ENCODE peak calls at places on chromosomes 5 and 9, in seven cellular contexts. C is stomach, W is transverse colon, Z is H1, A is suprapubic skin, R is K562, E is upper lobe of left lung. Q is an unnamed sample.

GRCh38 chr5:150642567-150642927 is 2.1 kb downstream of the SYNPO start:
- DNase-seq in R (no peak), Z (no peak), W (peak), A (no peak), E (peak), C (peak), Q (peak)

GRCh38 chr9:136121801-136122200 is 3.1 kb upstream of the TMEM250 start:
- DNase-seq in W (no peak), R (no peak), C (no peak), E (no peak), Z (no peak), A (no peak), Q (no peak)

GRCh38 chr5:36396640-36397039 is 94.9 kb upstream of the RANBP3L start:
- DNase-seq in Z (no peak), R (no peak), A (no peak), E (no peak), C (no peak), W (no peak), Q (no peak)

GRCh38 chr5:132272341-132273210 is 15.1 kb downstream of the PDLIM4 start:
- DNase-seq in E (peak), R (peak), A (no peak), Z (peak), W (peak), C (peak), Q (peak)

GRCh38 chr9:71897573-71897972 is 13.4 kb downstream of the ABHD17B start:
- DNase-seq in E (no peak), Z (no peak), C (no peak), A (no peak), R (no peak), W (no peak), Q (no peak)

GRCh38 chr9:79492092-79492995 is 79.4 kb upstream of the TLE4 start:
- DNase-seq in A (no peak), R (no peak), Z (no peak), C (no peak), E (no peak), W (no peak), Q (no peak)

GRCh38 chr9:74414325-74414724 is 82.8 kb upstream of the RORB start:
- DNase-seq in R (no peak), C (no peak), W (no peak), Z (no peak), A (no peak), E (no peak), Q (no peak)

GRCh38 chr9:70042461-70043215 is 1.0 kb upstream of the MAMDC2 start:
- DNase-seq in W (no peak), E (no peak), C (no peak), R (no peak), Z (peak), A (no peak), Q (peak)

GRCh38 chr9:679462-679861 is 162.0 kb upstream of the DMRT1 start:
- DNase-seq in Z (no peak), A (no peak), R (no peak), W (no peak), C (no peak), E (no peak), Q (no peak)

GRCh38 chr5:1836176-1836890 is 35.1 kb downstream of the NDUFS6 start:
- DNase-seq in E (no peak), R (no peak), C (no peak), A (no peak), Z (no peak), W (no peak), Q (no peak)

GRCh38 chr5:139197710-139198669 is at the start of gene SIL1:
- DNase-seq in E (peak), C (peak), R (peak), W (peak), Z (peak), A (peak), Q (peak)

GRCh38 chr5:10914741-10915480 is 153.9 kb upstream of the DAP start:
- DNase-seq in Z (no peak), R (no peak), C (no peak), W (no peak), A (no peak), E (no peak), Q (no peak)

GRCh38 chr9:112921549-112921948 is 30.9 kb upstream of the SLC46A2 start:
- DNase-seq in E (no peak), W (no peak), Z (no peak), A (no peak), C (no peak), R (peak), Q (no peak)

GRCh38 chr5:53418844-53419243 is 61.6 kb upstream of the FST start:
- DNase-seq in C (no peak), E (no peak), Z (no peak), A (no peak), R (no peak), W (no peak), Q (no peak)

GRCh38 chr5:120035815-120036577 is 406.6 kb downstream of the FAM170A start:
- DNase-seq in E (no peak), Z (no peak), A (no peak), R (no peak), W (no peak), C (no peak), Q (no peak)

GRCh38 chr9:81145331-81145963 is 543.9 kb downstream of the TLE1 start:
- DNase-seq in E (no peak), R (no peak), C (no peak), Z (no peak), A (no peak), W (no peak), Q (no peak)

GRCh38 chr5:141560725-141561483 is 57.9 kb downstream of the DIAPH1 start:
- DNase-seq in E (peak), W (peak), Z (peak), A (peak), C (peak), R (peak), Q (peak)

GRCh38 chr5:74542477-74542876 is 98.1 kb downstream of the ENC1 start:
- DNase-seq in Z (no peak), W (no peak), A (no peak), R (no peak), C (no peak), E (no peak), Q (no peak)

GRCh38 chr9:96680812-96681499 is 25.8 kb upstream of the PRXL2C start:
- DNase-seq in Z (no peak), A (no peak), W (no peak), C (no peak), R (peak), E (no peak), Q (no peak)

GRCh38 chr5:53167836-53168235 is 58.3 kb upstream of the MOCS2 start:
- DNase-seq in R (no peak), E (peak), C (peak), A (peak), W (peak), Z (no peak), Q (peak)

GRCh38 chr5:1780621-1780945 is 19.1 kb downstream of the MRPL36 start:
- DNase-seq in W (no peak), A (no peak), Z (no peak), R (no peak), E (no peak), C (no peak), Q (no peak)

GRCh38 chr9:132456241-132456640 is 46.2 kb downstream of the CFAP77 start:
- DNase-seq in E (no peak), A (no peak), C (no peak), Z (no peak), R (no peak), W (no peak), Q (no peak)

GRCh38 chr5:148838357-148838756 is 11.9 kb downstream of the ADRB2 start:
- DNase-seq in A (no peak), C (no peak), Z (no peak), R (no peak), E (no peak), W (no peak), Q (no peak)

GRCh38 chr5:170892201-170892600 is 30.4 kb downstream of the RANBP17 start:
- DNase-seq in A (no peak), R (no peak), Z (no peak), E (no peak), C (no peak), W (no peak), Q (no peak)

GRCh38 chr5:139488269-139488668 is 5.7 kb upstream of the STING1 start:
- DNase-seq in R (peak), E (peak), C (no peak), W (peak), Z (no peak), A (no peak), Q (peak)

GRCh38 chr9:137169764-137170460 is at the start of gene LRRC26:
- DNase-seq in Z (no peak), A (no peak), E (no peak), W (peak), R (no peak), C (peak), Q (no peak)

GRCh38 chr9:93948456-93949072 is 6.6 kb downstream of the BARX1 start:
- DNase-seq in Z (no peak), W (no peak), A (no peak), R (no peak), E (no peak), C (no peak), Q (no peak)

GRCh38 chr5:94693043-94693822 is 74.8 kb downstream of the SLF1 start:
- DNase-seq in A (no peak), C (no peak), Z (no peak), E (no peak), W (no peak), R (no peak), Q (no peak)

GRCh38 chr9:83535736-83536135 is 2.5 kb downstream of the FRMD3 start:
- DNase-seq in A (no peak), E (no peak), C (no peak), Z (no peak), R (no peak), W (no peak), Q (no peak)

GRCh38 chr5:139795074-139796001 is at the start of gene PSD2:
- DNase-seq in Z (peak), E (no peak), C (peak), R (peak), A (no peak), W (no peak), Q (peak)

GRCh38 chr9:112086627-112087026 is 88.5 kb downstream of the SUSD1 start:
- DNase-seq in C (no peak), E (no peak), A (no peak), R (no peak), W (no peak), Z (no peak), Q (no peak)

GRCh38 chr9:91978739-91979414 is 28.8 kb upstream of the ROR2 start:
- DNase-seq in W (no peak), Z (peak), R (peak), C (peak), E (no peak), A (no peak), Q (no peak)

GRCh38 chr5:83653669-83654068 is 67.0 kb downstream of the HAPLN1 start:
- DNase-seq in R (no peak), W (no peak), Z (no peak), E (no peak), C (no peak), A (no peak), Q (no peak)

GRCh38 chr9:38066907-38067610 is 2.0 kb downstream of the SHB start:
- DNase-seq in R (no peak), A (peak), C (peak), Z (no peak), W (peak), E (peak), Q (peak)

GRCh38 chr9:129655142-129655541 is 10.3 kb upstream of the PRRX2 start:
- DNase-seq in C (no peak), R (no peak), Z (no peak), E (no peak), A (no peak), W (no peak), Q (no peak)

GRCh38 chr9:129653819-129654528 is 11.5 kb upstream of the PRRX2 start:
- DNase-seq in C (no peak), Z (no peak), A (no peak), E (no peak), R (no peak), W (no peak), Q (no peak)

GRCh38 chr9:129654641-129655040 is 10.8 kb upstream of the PRRX2 start:
- DNase-seq in A (no peak), E (no peak), W (no peak), Z (no peak), R (no peak), C (no peak), Q (no peak)

GRCh38 chr9:129661029-129661428 is 4.4 kb upstream of the PRRX2 start:
- DNase-seq in W (no peak), Z (no peak), A (no peak), E (no peak), C (no peak), R (no peak), Q (no peak)

DNA sequence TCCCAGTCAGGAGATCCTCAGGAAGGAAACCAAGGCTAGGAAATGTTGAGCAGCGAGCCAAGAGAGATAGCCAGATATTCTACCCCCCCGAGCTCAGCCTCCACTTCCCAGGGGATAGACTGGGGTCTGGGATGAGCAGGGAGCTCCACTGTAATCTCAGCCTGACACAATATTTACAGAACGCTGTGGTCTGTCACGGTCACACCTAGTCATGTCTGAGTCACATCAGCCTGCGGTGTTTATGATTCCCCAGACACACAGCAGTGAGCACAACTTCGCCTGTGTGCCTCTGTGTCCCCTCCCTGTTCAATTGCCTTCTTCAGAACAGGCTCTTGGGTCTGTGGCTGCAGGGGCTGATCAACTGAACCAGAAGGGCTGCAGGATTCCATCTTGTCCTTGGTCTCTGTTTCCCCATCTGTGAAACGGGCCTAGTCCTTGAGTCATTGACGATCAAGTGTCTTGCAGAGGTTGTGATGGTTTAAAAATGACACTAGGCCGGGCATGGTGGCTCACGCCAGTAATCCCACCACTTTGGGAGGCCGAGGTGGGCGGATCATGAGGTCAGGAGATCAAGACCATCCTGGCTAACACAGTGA is 8.6 kb upstream of the PRRX2 start:
- DNase-seq in C (no peak), Z (no peak), R (no peak), W (no peak), A (no peak), E (no peak), Q (no peak)
- TF ChIP-seq POLR2AphosphoS5 in C (no peak), Z (no peak), R (no peak), W (no peak), A (no peak), E (no peak), Q (no peak)

DNA sequence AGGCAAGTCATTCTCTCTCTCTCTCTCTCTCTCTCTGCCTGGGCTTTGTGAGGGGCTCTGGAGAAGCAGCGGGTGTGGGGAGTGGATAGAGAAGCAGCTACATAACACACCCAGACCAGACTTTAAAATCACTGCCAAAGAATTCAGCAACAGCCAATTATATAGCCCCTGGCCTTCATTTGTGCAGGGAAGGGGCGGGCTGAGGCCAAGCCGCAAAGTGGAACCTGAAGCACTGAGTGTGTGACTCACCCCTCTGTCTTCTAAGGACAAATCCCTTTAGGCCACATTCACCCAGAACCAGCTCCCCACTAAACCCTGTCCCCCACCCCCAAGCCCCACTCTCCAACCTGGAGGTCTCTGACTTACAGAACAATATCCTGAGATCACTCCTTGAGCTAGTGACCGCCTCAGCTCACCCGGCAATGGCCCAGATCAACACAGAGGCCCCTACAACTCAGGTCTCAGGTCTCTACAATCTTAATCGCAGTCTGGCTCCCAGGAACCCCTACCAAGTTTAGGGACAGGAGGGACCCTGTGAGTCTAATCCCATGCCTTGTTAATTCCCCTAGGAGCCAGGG is 6.0 kb downstream of the B4GALT1 start:
- DNase-seq in R (no peak), C (peak), E (peak), W (peak), Z (no peak), A (peak), Q (peak)
- TF ChIP-seq EP300 in R (no peak), C (no peak), E (no peak), W (no peak), Z (no peak), A (no peak), Q (no peak)

GRCh38 chr9:133742849-133743444 is 4.8 kb upstream of the SARDH start:
- DNase-seq in R (peak), W (peak), Z (peak), E (peak), A (no peak), C (peak), Q (peak)
- TF ChIP-seq POLR2AphosphoS5 in R (no peak), W (no peak), Z (no peak), E (no peak), A (no peak), C (no peak), Q (no peak)

GRCh38 chr5:125412051-125412560 is 665.7 kb upstream of the ZNF608 start:
- DNase-seq in Z (no peak), C (no peak), E (no peak), R (no peak), A (no peak), W (peak), Q (peak)
- TF ChIP-seq EP300 in Z (no peak), C (no peak), E (no peak), R (no peak), A (no peak), W (no peak), Q (no peak)

GRCh38 chr5:60519372-60519771 is 180.6 kb downstream of the DEPDC1B start:
- DNase-seq in W (no peak), Z (no peak), R (no peak), A (no peak), C (no peak), E (no peak), Q (no peak)

GRCh38 chr5:60521379-60522298 is 178.3 kb downstream of the DEPDC1B start:
- DNase-seq in A (no peak), W (no peak), Z (no peak), C (no peak), E (no peak), R (no peak), Q (no peak)

GRCh38 chr5:60517850-60518249 is 182.1 kb downstream of the DEPDC1B start:
- DNase-seq in R (no peak), W (no peak), A (no peak), E (no peak), C (no peak), Z (no peak), Q (no peak)

GRCh38 chr5:60522299-60522915 is 177.6 kb downstream of the DEPDC1B start:
- DNase-seq in C (no peak), Z (no peak), W (no peak), A (no peak), E (no peak), R (no peak), Q (no peak)

DNA sequence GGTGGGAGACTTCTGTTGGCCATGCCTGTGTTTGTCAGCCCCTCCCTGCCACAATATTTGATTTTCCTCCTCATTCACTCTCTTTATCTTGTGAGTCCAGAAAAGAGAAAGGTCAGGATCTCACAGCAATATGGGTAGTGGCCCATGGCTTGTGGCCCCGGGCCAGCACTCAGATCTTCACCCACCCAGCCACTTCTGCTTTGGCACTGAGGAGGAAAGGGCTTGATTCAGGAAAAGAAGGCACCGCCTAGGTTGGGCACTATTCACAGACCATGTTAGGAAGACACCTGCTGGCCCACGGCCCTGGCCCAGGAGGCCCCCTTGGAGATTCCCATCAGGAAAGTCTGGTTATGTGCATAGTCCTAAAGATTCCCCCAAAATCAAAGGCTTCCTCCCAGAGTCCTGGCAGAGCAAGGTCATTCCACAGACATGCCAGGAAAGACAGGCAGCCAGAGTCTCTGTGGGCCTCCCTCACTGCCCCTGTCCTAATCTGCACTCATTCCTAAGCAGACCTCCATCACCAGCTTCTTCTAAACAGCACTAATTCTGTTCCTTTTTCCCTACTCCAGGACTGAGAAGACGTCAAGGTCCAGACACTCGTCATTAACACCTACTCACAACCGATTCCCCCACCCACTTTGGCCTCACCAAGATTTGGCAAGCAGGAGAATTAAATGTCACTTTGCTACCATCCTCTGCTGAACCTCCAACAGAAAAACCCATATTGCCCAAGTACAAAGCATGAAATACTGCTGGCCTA is 179.3 kb downstream of the DEPDC1B start:
- DNase-seq in R (no peak), E (no peak), A (no peak), W (no peak), Z (no peak), C (peak), Q (no peak)
- TF ChIP-seq POLR2AphosphoS5 in R (no peak), E (no peak), A (no peak), W (no peak), Z (no peak), C (no peak), Q (no peak)